ENCODE peak calls at places on chromosomes 4 and X, in four cellular contexts. B, X, Y and D are unnamed samples.

GRCh38 chr4:3254302-3255131 is 5.6 kb downstream of the MSANTD1 start:
- DNase-seq in B (no peak), X (peak), Y (no peak), D (no peak)

GRCh38 chr4:22356996-22357596 is 158.8 kb downstream of the ADGRA3 start:
- DNase-seq in B (no peak), X (no peak), Y (no peak), D (no peak)

GRCh38 chrX:85903692-85904471 is 143.5 kb downstream of the CHM start:
- DNase-seq in B (no peak), X (no peak), Y (no peak), D (no peak)

GRCh38 chr4:130309221-130309620 is 1213.3 kb downstream of the C4orf33 start:
- DNase-seq in B (no peak), X (no peak), Y (no peak), D (no peak)

GRCh38 chr4:8708401-8709021 is 115.9 kb downstream of the CPZ start:
- DNase-seq in B (no peak), X (peak), Y (no peak), D (no peak)

GRCh38 chr4:86895692-86896488 is 3.7 kb upstream of the C4orf36 start:
- DNase-seq in B (no peak), X (no peak), Y (peak), D (peak)

GRCh38 chrX:41412261-41413167 is 34.6 kb upstream of the NYX start:
- DNase-seq in B (no peak), X (no peak), Y (no peak), D (no peak)

GRCh38 chrX:52576946-52577345 is 60.1 kb upstream of the XAGE1B start:
- DNase-seq in B (no peak), X (no peak), Y (no peak), D (no peak)

GRCh38 chr4:72295966-72296557 is 264.3 kb downstream of the NPFFR2 start:
- DNase-seq in B (no peak), X (no peak), Y (no peak), D (peak)

GRCh38 chr4:137307806-137308205 is 224.5 kb downstream of the PCDH18 start:
- DNase-seq in B (no peak), X (no peak), Y (no peak), D (peak)

GRCh38 chr4:127188847-127189246 is 443.9 kb upstream of the INTU start:
- DNase-seq in B (no peak), X (no peak), Y (no peak), D (peak)

GRCh38 chr4:139866270-139866962 is 200.8 kb downstream of the MGST2 start:
- DNase-seq in B (no peak), X (no peak), Y (no peak), D (no peak)

GRCh38 chr4:149985981-149986380 is 92.3 kb upstream of the DCLK2 start:
- DNase-seq in B (no peak), X (no peak), Y (no peak), D (no peak)

GRCh38 chr4:11722218-11722617 is 293.5 kb upstream of the HS3ST1 start:
- DNase-seq in B (no peak), X (no peak), Y (no peak), D (no peak)